ENCODE peak calls at places on chromosomes 13 and 19, in eight cellular contexts. U is kidney; M is suprapubic skin; F is CD8-positive, alpha-beta memory T cell; X is tibial nerve; Z is MM.1S; O is heart left ventricle; T is uterus. Q is an unnamed sample.

GRCh38 chr19:43748205-43748594 is 6.6 kb downstream of the SMG9 start:
- DNase-seq in U (peak; percentile 25), M (no peak), F (no peak), X (no peak), Z (no peak), O (no peak), T (no peak), Q (no peak)

GRCh38 chr13:23639672-23640275 is 69.6 kb downstream of the TNFRSF19 start:
- DNase-seq in U (no peak), M (no peak), F (no peak), X (no peak), Z (no peak), O (no peak), T (no peak), Q (no peak)

GRCh38 chr19:8458380-8458779 is 13.6 kb downstream of the HNRNPM start:
- DNase-seq in U (no peak), M (no peak), F (no peak), X (no peak), Z (no peak), O (no peak), T (no peak), Q (no peak)

GRCh38 chr19:32372726-32373613 is 27.6 kb downstream of the ZNF507 start:
- DNase-seq in U (no peak), M (no peak), F (no peak), X (no peak), Z (no peak), O (no peak), T (no peak), Q (no peak)

GRCh38 chr13:46698015-46698414 is 98.9 kb downstream of the ESD start:
- DNase-seq in U (no peak), M (no peak), F (no peak), X (peak; percentile 52), Z (no peak), O (peak; percentile 71), T (peak; percentile 52), Q (no peak)

GRCh38 chr13:95007322-95007721 is 293.9 kb downstream of the ABCC4 start:
- DNase-seq in U (no peak), M (no peak), F (no peak), X (no peak), Z (no peak), O (no peak), T (no peak), Q (no peak)

GRCh38 chr13:44259045-44260042 is 114.3 kb upstream of the SERP2 start:
- DNase-seq in U (no peak), M (no peak), F (peak; percentile 19), X (no peak), Z (no peak), O (no peak), T (no peak), Q (peak; percentile 64)

GRCh38 chr19:16319466-16319865 is 5.2 kb upstream of the KLF2 start:
- DNase-seq in U (no peak), M (no peak), F (peak; percentile 33), X (no peak), Z (no peak), O (no peak), T (no peak), Q (peak; percentile 39)

GRCh38 chr19:2613507-2614295 is 88.8 kb downstream of the GNG7 start:
- DNase-seq in U (peak; percentile 84), M (no peak), F (peak; percentile 45), X (no peak), Z (peak; percentile 74), O (no peak), T (no peak), Q (peak; percentile 99)

DNA sequence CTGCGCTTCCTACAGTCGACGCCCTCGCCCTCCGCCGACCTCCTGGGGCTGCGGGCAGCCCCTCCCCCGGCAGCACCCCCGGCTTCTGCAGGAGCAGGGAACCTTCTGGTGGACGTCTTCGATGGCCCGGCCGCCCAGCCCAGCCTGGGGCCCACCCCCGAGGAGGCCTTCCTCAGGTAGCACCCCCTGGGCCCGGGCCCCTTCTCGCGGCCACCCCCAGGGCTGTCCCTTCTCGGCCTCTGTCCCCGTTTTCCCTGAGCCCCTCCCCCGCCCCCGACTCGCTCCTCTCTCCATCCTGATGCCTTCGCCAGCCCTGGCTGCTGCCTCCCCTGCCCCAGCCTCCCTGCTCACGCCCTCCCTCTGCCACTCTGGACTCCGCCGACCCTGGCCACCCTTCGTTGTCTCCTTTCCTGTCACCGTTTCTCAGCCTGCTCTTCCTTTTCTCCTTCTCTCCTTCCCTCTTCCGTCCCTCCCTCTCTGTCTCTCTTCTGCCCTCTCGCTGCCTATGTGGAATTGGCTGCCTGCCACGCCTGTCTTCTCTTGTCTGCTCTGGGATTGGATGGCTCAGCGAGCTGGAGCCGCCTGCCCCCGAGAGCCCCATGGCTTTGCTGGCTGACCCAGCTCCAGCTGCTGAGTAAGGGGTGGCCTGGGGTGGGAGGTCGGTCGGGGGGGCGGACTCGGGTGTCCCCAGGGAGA is 11.0 kb downstream of the FUZ start:
- DNase-seq in U (peak; percentile 96), M (peak; percentile 94), F (no peak), X (peak; percentile 98), Z (no peak), O (peak; percentile 91), T (peak; percentile 93), Q (no peak)
- H3K36me3 ChIP-seq in U (peaks cover 27% of the 10 kb centered on the region), M (peaks cover 84% of the 10 kb centered on the region), F (peaks cover 9% of the 10 kb centered on the region), X (no peaks in the 10 kb centered on the region), Z (no peaks in the 10 kb centered on the region), O (peaks cover 96% of the 10 kb centered on the region), T (no peaks in the 10 kb centered on the region), Q (peaks cover 82% of the 10 kb centered on the region)

GRCh38 chr19:19595171-19595701 is 23.3 kb downstream of the PBX4 start:
- DNase-seq in U (no peak), M (no peak), F (no peak), X (no peak), Z (no peak), O (no peak), T (no peak), Q (no peak)
- H3K9me3 ChIP-seq in U (no peaks in the 10 kb centered on the region), M (no peaks in the 10 kb centered on the region), F (no peaks in the 10 kb centered on the region), X (no peaks in the 10 kb centered on the region), Z (no peaks in the 10 kb centered on the region), O (no peaks in the 10 kb centered on the region), T (no peaks in the 10 kb centered on the region), Q (no peaks in the 10 kb centered on the region)

GRCh38 chr19:55227241-55228014 is 1.1 kb downstream of the TMEM86B start:
- DNase-seq in U (no peak), M (no peak), F (no peak), X (no peak), Z (no peak), O (no peak), T (no peak), Q (no peak)
- H3K36me3 ChIP-seq in U (no peaks in the 10 kb centered on the region), M (peaks cover 63% of the 10 kb centered on the region), F (peaks cover 22% of the 10 kb centered on the region), X (no peaks in the 10 kb centered on the region), Z (peaks cover 2% of the 10 kb centered on the region), O (peaks cover 44% of the 10 kb centered on the region), T (no peaks in the 10 kb centered on the region), Q (peaks cover 69% of the 10 kb centered on the region)

GRCh38 chr19:51977346-51977745 is 9.3 kb downstream of the ZNF350 start:
- DNase-seq in U (no peak), M (no peak), F (no peak), X (no peak), Z (no peak), O (no peak), T (no peak), Q (no peak)
- H3K9me3 ChIP-seq in U (peaks cover 48% of the 10 kb centered on the region), M (peaks cover 75% of the 10 kb centered on the region), F (peaks cover 73% of the 10 kb centered on the region), X (peaks cover 100% of the 10 kb centered on the region), Z (no peaks in the 10 kb centered on the region), O (peaks cover 75% of the 10 kb centered on the region), T (no peaks in the 10 kb centered on the region), Q (peaks cover 76% of the 10 kb centered on the region)

DNA sequence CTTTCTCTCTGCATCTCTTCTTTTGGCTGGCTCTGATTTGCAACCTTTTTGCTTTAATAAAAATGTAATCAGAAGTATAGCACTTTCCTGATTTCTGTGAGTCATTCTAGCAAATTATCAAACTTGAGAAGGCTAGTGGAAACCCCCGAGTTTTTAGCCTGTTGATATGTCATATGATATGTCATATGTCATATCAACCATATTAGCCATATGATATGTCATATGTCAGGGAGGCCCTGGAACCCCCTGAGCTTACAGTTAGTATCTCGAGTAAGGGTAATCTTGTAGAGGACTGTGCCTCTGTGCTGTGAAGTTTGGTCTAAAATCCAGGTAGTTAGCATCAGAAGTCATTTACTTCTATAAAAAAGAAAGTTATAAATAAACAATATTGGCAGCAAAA is 167.6 kb downstream of the NALCN start:
- DNase-seq in U (no peak), M (no peak), F (no peak), X (no peak), Z (no peak), O (no peak), T (no peak), Q (no peak)
- H3K36me3 ChIP-seq in U (no peaks in the 10 kb centered on the region), M (no peaks in the 10 kb centered on the region), F (no peaks in the 10 kb centered on the region), X (no peaks in the 10 kb centered on the region), Z (no peaks in the 10 kb centered on the region), O (no peaks in the 10 kb centered on the region), T (no peaks in the 10 kb centered on the region), Q (no peaks in the 10 kb centered on the region)

DNA sequence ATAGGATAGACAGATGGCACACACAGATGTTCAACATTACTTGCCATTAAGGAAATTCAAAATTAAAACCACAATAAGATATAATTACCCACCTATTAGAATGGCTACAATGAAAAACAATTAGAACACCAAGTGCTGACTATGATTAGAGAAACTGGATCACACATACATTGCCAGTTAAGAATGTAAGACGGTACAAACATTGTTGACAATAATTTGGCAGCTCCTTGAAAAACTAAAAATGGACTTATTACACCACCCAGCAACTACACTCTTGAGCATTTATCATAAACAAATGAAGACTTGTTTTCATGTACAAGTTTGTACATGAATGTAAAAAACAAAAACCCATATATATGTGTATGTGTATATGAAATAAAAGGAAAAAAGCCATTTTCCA is 13.7 kb downstream of the ZNF461 start:
- DNase-seq in U (no peak), M (no peak), F (no peak), X (no peak), Z (no peak), O (no peak), T (no peak), Q (no peak)
- H3K9me3 ChIP-seq in U (peaks cover 32% of the 10 kb centered on the region), M (peaks cover 52% of the 10 kb centered on the region), F (peaks cover 12% of the 10 kb centered on the region), X (peaks cover 97% of the 10 kb centered on the region), Z (no peaks in the 10 kb centered on the region), O (peaks cover 95% of the 10 kb centered on the region), T (peaks cover 3% of the 10 kb centered on the region), Q (peaks cover 32% of the 10 kb centered on the region)

GRCh38 chr13:42305503-42305902 is 33.6 kb downstream of the AKAP11 start:
- DNase-seq in U (no peak), M (no peak), F (no peak), X (no peak), Z (no peak), O (no peak), T (no peak), Q (no peak)
- H3K36me3 ChIP-seq in U (peaks cover 31% of the 10 kb centered on the region), M (peaks cover 60% of the 10 kb centered on the region), F (peaks cover 15% of the 10 kb centered on the region), X (peaks cover 9% of the 10 kb centered on the region), Z (no peaks in the 10 kb centered on the region), O (peaks cover 89% of the 10 kb centered on the region), T (no peaks in the 10 kb centered on the region), Q (peaks cover 84% of the 10 kb centered on the region)

DNA sequence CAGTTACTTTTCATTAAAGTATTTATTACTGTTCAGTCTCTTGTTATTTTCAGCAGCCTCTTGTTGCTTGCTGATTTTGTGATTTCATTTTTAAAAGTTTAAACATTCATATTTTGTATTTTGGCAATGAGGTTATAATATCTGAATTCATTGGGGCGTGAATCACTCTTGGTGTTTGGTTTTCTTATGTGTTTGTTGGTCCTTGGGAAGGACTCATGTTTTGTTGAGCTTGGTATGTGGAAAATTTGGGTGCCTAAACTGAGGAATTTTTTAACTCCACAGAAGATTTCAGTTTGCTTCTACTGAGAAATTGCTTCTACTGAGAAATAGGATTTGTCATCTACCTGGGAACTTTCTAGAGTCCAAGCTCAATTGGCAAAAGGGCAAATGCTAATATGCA is 38.2 kb downstream of the PDS5B start:
- DNase-seq in U (no peak), M (no peak), F (no peak), X (no peak), Z (no peak), O (no peak), T (no peak), Q (no peak)
- H3K9me3 ChIP-seq in U (peaks cover 9% of the 10 kb centered on the region), M (peaks cover 23% of the 10 kb centered on the region), F (no peaks in the 10 kb centered on the region), X (peaks cover 21% of the 10 kb centered on the region), Z (no peaks in the 10 kb centered on the region), O (peaks cover 27% of the 10 kb centered on the region), T (no peaks in the 10 kb centered on the region), Q (peaks cover 18% of the 10 kb centered on the region)